ENCODE peak calls at places on chromosomes 6 and 20, in ten cellular contexts. One of them, this sample, is unnamed.

GRCh38 chr20:63547484-63548480 is at the start of gene SRMS:
- DNase-seq in ELR: no peak
- DNase-seq in GM12865: no peak
- DNase-seq in epithelial cell of esophagus: no peak
- DNase-seq in dorsolateral prefrontal cortex: no peak
- DNase-seq in kidney: no peak
- DNase-seq in stimulated activated naive CD4-positive, alpha-beta T cell treated with Interleukin-2 at 50 U/mL for 16 hours: no peak
- DNase-seq in endothelial cell: no peak
- DNase-seq in D341Med: no peak
- DNase-seq in DND-41: no peak
- DNase-seq in this sample: no peak

GRCh38 chr20:59939879-59940128 is 301 bp downstream of the PPP1R3D start:
- DNase-seq in D341Med: peak
- DNase-seq in ELR: peak
- DNase-seq in GM12865: peak
- DNase-seq in epithelial cell of esophagus: no peak
- DNase-seq in DND-41: no peak
- DNase-seq in stimulated activated naive CD4-positive, alpha-beta T cell treated with Interleukin-2 at 50 U/mL for 16 hours: no peak
- DNase-seq in dorsolateral prefrontal cortex: peak
- DNase-seq in endothelial cell: no peak
- DNase-seq in kidney: peak
- DNase-seq in this sample: no peak

GRCh38 chr6:45592991-45593390 is 215.3 kb upstream of the SUPT3H start:
- DNase-seq in dorsolateral prefrontal cortex: no peak
- DNase-seq in endothelial cell: no peak
- DNase-seq in GM12865: no peak
- DNase-seq in kidney: no peak
- DNase-seq in DND-41: no peak
- DNase-seq in D341Med: no peak
- DNase-seq in epithelial cell of esophagus: no peak
- DNase-seq in stimulated activated naive CD4-positive, alpha-beta T cell treated with Interleukin-2 at 50 U/mL for 16 hours: no peak
- DNase-seq in ELR: peak
- DNase-seq in this sample: no peak

GRCh38 chr20:61588356-61589054 is 336.4 kb downstream of the CDH4 start:
- DNase-seq in ELR: peak
- DNase-seq in DND-41: no peak
- DNase-seq in stimulated activated naive CD4-positive, alpha-beta T cell treated with Interleukin-2 at 50 U/mL for 16 hours: no peak
- DNase-seq in D341Med: no peak
- DNase-seq in kidney: peak
- DNase-seq in dorsolateral prefrontal cortex: no peak
- DNase-seq in endothelial cell: no peak
- DNase-seq in epithelial cell of esophagus: no peak
- DNase-seq in GM12865: no peak
- DNase-seq in this sample: no peak

GRCh38 chr6:54010340-54011276 is 100.6 kb upstream of the MLIP start:
- DNase-seq in epithelial cell of esophagus: no peak
- DNase-seq in ELR: no peak
- DNase-seq in dorsolateral prefrontal cortex: no peak
- DNase-seq in D341Med: no peak
- DNase-seq in kidney: no peak
- DNase-seq in endothelial cell: no peak
- DNase-seq in DND-41: no peak
- DNase-seq in stimulated activated naive CD4-positive, alpha-beta T cell treated with Interleukin-2 at 50 U/mL for 16 hours: no peak
- DNase-seq in GM12865: no peak
- DNase-seq in this sample: no peak

GRCh38 chr20:33433465-33433864 is 10.1 kb downstream of the SNTA1 start:
- DNase-seq in GM12865: no peak
- DNase-seq in D341Med: no peak
- DNase-seq in dorsolateral prefrontal cortex: no peak
- DNase-seq in endothelial cell: no peak
- DNase-seq in kidney: peak
- DNase-seq in stimulated activated naive CD4-positive, alpha-beta T cell treated with Interleukin-2 at 50 U/mL for 16 hours: no peak
- DNase-seq in epithelial cell of esophagus: no peak
- DNase-seq in DND-41: no peak
- DNase-seq in ELR: peak
- DNase-seq in this sample: no peak

GRCh38 chr20:48898210-48898609 is 23.3 kb upstream of the ARFGEF2 start:
- DNase-seq in epithelial cell of esophagus: peak
- DNase-seq in kidney: no peak
- DNase-seq in ELR: peak
- DNase-seq in DND-41: no peak
- DNase-seq in dorsolateral prefrontal cortex: no peak
- DNase-seq in stimulated activated naive CD4-positive, alpha-beta T cell treated with Interleukin-2 at 50 U/mL for 16 hours: no peak
- DNase-seq in endothelial cell: no peak
- DNase-seq in GM12865: no peak
- DNase-seq in D341Med: no peak
- DNase-seq in this sample: no peak

GRCh38 chr6:85406641-85407075 is 43.2 kb upstream of the NT5E start:
- DNase-seq in GM12865: no peak
- DNase-seq in epithelial cell of esophagus: peak
- DNase-seq in ELR: peak
- DNase-seq in D341Med: no peak
- DNase-seq in DND-41: no peak
- DNase-seq in endothelial cell: no peak
- DNase-seq in dorsolateral prefrontal cortex: no peak
- DNase-seq in stimulated activated naive CD4-positive, alpha-beta T cell treated with Interleukin-2 at 50 U/mL for 16 hours: no peak
- DNase-seq in kidney: no peak
- DNase-seq in this sample: no peak

GRCh38 chr6:111620168-111620567 is 14.5 kb upstream of the TRAF3IP2 start:
- DNase-seq in ELR: no peak
- DNase-seq in endothelial cell: no peak
- DNase-seq in stimulated activated naive CD4-positive, alpha-beta T cell treated with Interleukin-2 at 50 U/mL for 16 hours: no peak
- DNase-seq in DND-41: no peak
- DNase-seq in D341Med: no peak
- DNase-seq in epithelial cell of esophagus: no peak
- DNase-seq in kidney: no peak
- DNase-seq in GM12865: no peak
- DNase-seq in dorsolateral prefrontal cortex: no peak
- DNase-seq in this sample: no peak

GRCh38 chr20:37526839-37527637 is 638 bp downstream of the BLCAP start:
- DNase-seq in kidney: no peak
- DNase-seq in dorsolateral prefrontal cortex: no peak
- DNase-seq in epithelial cell of esophagus: peak
- DNase-seq in DND-41: no peak
- DNase-seq in GM12865: no peak
- DNase-seq in endothelial cell: peak
- DNase-seq in D341Med: peak
- DNase-seq in stimulated activated naive CD4-positive, alpha-beta T cell treated with Interleukin-2 at 50 U/mL for 16 hours: no peak
- DNase-seq in ELR: peak
- DNase-seq in this sample: peak

GRCh38 chr6:22239261-22239660 is 57.6 kb downstream of the PRL start:
- DNase-seq in epithelial cell of esophagus: no peak
- DNase-seq in D341Med: no peak
- DNase-seq in kidney: no peak
- DNase-seq in GM12865: no peak
- DNase-seq in dorsolateral prefrontal cortex: no peak
- DNase-seq in DND-41: no peak
- DNase-seq in endothelial cell: no peak
- DNase-seq in ELR: no peak
- DNase-seq in stimulated activated naive CD4-positive, alpha-beta T cell treated with Interleukin-2 at 50 U/mL for 16 hours: no peak
- DNase-seq in this sample: no peak